ENCODE peak calls at places on chromosome 20, in six cellular contexts. Z is prostate gland, A is fibroblast of lung, C is heart left ventricle, M is heart right ventricle, T is GM23338. F is an unnamed sample. For H3K4me1, the result is how much of the 10 kb centered on the place peaks cover.

GRCh38 chr20:9829835-9830234 is 9.0 kb downstream of the PAK5 start:
- DNase-seq in Z (no peak), A (no peak), C (no peak), M (no peak), T (peak), F (no peak)

GRCh38 chr20:2986466-2986865 is 57.0 kb upstream of the GNRH2 start:
- DNase-seq in Z (no peak), A (peak), C (no peak), M (no peak), T (no peak), F (no peak)

GRCh38 chr20:32635764-32636163 is 38.0 kb downstream of the C20orf203 start:
- DNase-seq in Z (no peak), A (no peak), C (no peak), M (no peak), T (no peak), F (no peak)

GRCh38 chr20:32078777-32079176 is 26.7 kb downstream of the HCK start:
- DNase-seq in Z (no peak), A (no peak), C (no peak), M (no peak), T (no peak), F (no peak)

GRCh38 chr20:39645130-39645529 is 683.0 kb downstream of the DHX35 start:
- DNase-seq in Z (no peak), A (no peak), C (peak), M (no peak), T (no peak), F (no peak)

GRCh38 chr20:50536333-50536732 is 26.1 kb downstream of the PTPN1 start:
- DNase-seq in Z (no peak), A (no peak), C (no peak), M (no peak), T (no peak), F (no peak)

GRCh38 chr20:23657202-23657601 is 19.4 kb upstream of the CST3 start:
- DNase-seq in Z (no peak), A (no peak), C (no peak), M (no peak), T (no peak), F (no peak)

GRCh38 chr20:9235518-9235917 is 166.6 kb downstream of the PLCB4 start:
- DNase-seq in Z (no peak), A (peak), C (no peak), M (no peak), T (no peak), F (no peak)

GRCh38 chr20:61014486-61014885 is 237.6 kb upstream of the CDH4 start:
- DNase-seq in Z (no peak), A (no peak), C (no peak), M (no peak), T (peak), F (no peak)

GRCh38 chr20:58649288-58650180 is 1.5 kb upstream of the STX16 start:
- DNase-seq in Z (no peak), A (no peak), C (no peak), M (peak), T (peak), F (peak)

GRCh38 chr20:14860410-14860814 is 523.0 kb upstream of the FLRT3 start:
- DNase-seq in Z (no peak), A (no peak), C (no peak), M (no peak), T (peak), F (no peak)

GRCh38 chr20:59645761-59646171 is 41.4 kb downstream of the PHACTR3 start:
- DNase-seq in Z (no peak), A (no peak), C (no peak), M (no peak), T (no peak), F (no peak)

DNA sequence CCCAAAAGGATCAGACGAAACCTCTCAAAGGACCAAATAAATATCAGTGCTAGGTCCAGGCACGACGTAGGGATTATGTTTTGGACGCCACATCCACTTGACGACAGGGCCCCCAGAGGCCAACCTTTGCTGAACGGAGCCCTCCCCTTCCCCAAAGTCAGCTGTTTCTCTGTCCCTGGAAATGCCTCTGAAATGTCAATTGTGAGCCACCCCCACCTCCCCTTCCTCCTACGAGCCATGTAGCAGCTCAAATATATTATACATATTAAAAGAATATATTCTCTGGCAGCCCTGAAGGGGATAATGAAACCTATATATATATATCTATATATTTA is 39.6 kb upstream of the BLCAP start:
- DNase-seq in Z (no peak), A (no peak), C (no peak), M (no peak), T (peak), F (no peak)
- H3K4me3 ChIP-seq in Z (no peak), A (no peak), C (no peak), M (no peak), T (peak), F (no peak)

GRCh38 chr20:12997128-12997655 is 11.6 kb upstream of the SPTLC3 start:
- DNase-seq in Z (no peak), A (no peak), C (no peak), M (no peak), T (no peak), F (no peak)
- H3K4me1 ChIP-seq in Z (under half), A (under half), C (under half), M (under half), T (under half), F (under half)

DNA sequence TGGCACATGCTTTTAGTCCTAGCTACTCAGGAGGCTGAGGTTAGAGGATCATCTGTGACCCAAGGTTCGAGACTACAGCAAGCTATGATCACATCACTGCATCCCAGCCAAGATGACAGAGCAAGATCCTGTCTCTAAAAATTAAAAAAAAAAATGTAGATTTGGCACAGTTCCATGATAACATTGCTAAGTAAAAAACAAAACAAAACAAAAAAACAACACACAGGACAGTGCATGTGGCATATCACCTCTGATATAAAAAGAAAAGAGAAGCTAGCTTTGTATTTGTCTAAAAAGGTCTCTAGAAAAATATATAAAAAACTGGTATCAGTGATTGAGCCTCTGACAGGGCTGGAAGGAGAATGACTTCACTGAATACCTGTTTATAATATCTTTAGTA is 24.6 kb downstream of the RNF24 start:
- DNase-seq in Z (no peak), A (no peak), C (no peak), M (no peak), T (no peak), F (no peak)
- TF ChIP-seq CTCF in Z (no peak), A (no peak), C (no peak), M (no peak), T (no peak), F (no peak)

GRCh38 chr20:36238153-36238552 is 1.9 kb downstream of the AAR2 start:
- DNase-seq in Z (no peak), A (no peak), C (no peak), M (no peak), T (no peak), F (no peak)
- H3K4me3 ChIP-seq in Z (no peak), A (no peak), C (no peak), M (no peak), T (no peak), F (no peak)